ENCODE peak calls at places on chromosomes 12 and 14, in eight cellular contexts. B is iPS-NIHi11; M is central memory CD4-positive, alpha-beta T cell; Q is H54; X is A673; A is NCI-H446 treated with DMSO at 0.1 percent for 48 hours; Y is HFFc6; F is GM12891. K is an unnamed sample.

GRCh38 chr12:2652011-2652400 is 142.8 kb upstream of the FKBP4 start:
- DNase-seq in B (no peak), M (no peak), Q (no peak), X (no peak), A (no peak), Y (no peak), F (no peak), K (no peak)

GRCh38 chr12:58596381-58596780 is 323.9 kb downstream of the LRIG3 start:
- DNase-seq in B (no peak), M (no peak), Q (no peak), X (no peak), A (no peak), Y (no peak), F (no peak), K (no peak)

GRCh38 chr12:124956571-124956970 is 32.4 kb downstream of the DHX37 start:
- DNase-seq in B (no peak), M (no peak), Q (no peak), X (no peak), A (no peak), Y (no peak), F (no peak), K (no peak)

GRCh38 chr14:64878775-64879634 is 702 bp downstream of the SPTB start:
- DNase-seq in B (peak), M (no peak), Q (no peak), X (no peak), A (no peak), Y (no peak), F (no peak), K (no peak)

GRCh38 chr12:53174881-53175491 is 5.5 kb upstream of the ZNF740 start:
- DNase-seq in B (peak), M (no peak), Q (no peak), X (peak), A (no peak), Y (peak), F (no peak), K (no peak)

GRCh38 chr14:51533877-51534553 is 117.7 kb upstream of the FRMD6 start:
- DNase-seq in B (no peak), M (no peak), Q (no peak), X (no peak), A (no peak), Y (no peak), F (no peak), K (no peak)

GRCh38 chr12:102642199-102642598 is 161.8 kb upstream of the IGF1 start:
- DNase-seq in B (no peak), M (no peak), Q (no peak), X (no peak), A (no peak), Y (peak), F (no peak), K (no peak)

GRCh38 chr12:116882742-116883141 is 1.5 kb upstream of the HRK start:
- DNase-seq in B (no peak), M (no peak), Q (no peak), X (peak), A (peak), Y (peak), F (no peak), K (no peak)

GRCh38 chr12:51392556-51393237 is 1.5 kb upstream of the GALNT6 start:
- DNase-seq in B (peak), M (no peak), Q (no peak), X (no peak), A (no peak), Y (peak), F (no peak), K (no peak)

GRCh38 chr12:118060301-118061010 is 523 bp downstream of the WSB2 start:
- DNase-seq in B (no peak), M (peak), Q (peak), X (peak), A (no peak), Y (no peak), F (no peak), K (peak)

GRCh38 chr12:3214508-3215365 is 137.6 kb downstream of the TSPAN9 start:
- DNase-seq in B (peak), M (no peak), Q (no peak), X (no peak), A (no peak), Y (no peak), F (no peak), K (no peak)

GRCh38 chr12:130948136-130948535 is 5.6 kb upstream of the ADGRD1 start:
- DNase-seq in B (peak), M (no peak), Q (no peak), X (peak), A (no peak), Y (no peak), F (no peak), K (no peak)

GRCh38 chr12:76871751-76872150 is 7.1 kb downstream of the CSRP2 start:
- DNase-seq in B (no peak), M (no peak), Q (no peak), X (no peak), A (peak), Y (no peak), F (no peak), K (no peak)

GRCh38 chr12:49599961-49600360 is 5.5 kb downstream of the FAM186B start:
- DNase-seq in B (no peak), M (no peak), Q (no peak), X (no peak), A (no peak), Y (no peak), F (no peak), K (no peak)

GRCh38 chr12:125518074-125518473 is 452.8 kb downstream of the AACS start:
- DNase-seq in B (peak), M (no peak), Q (no peak), X (peak), A (no peak), Y (no peak), F (no peak), K (no peak)

GRCh38 chr12:7101047-7101693 is 7.8 kb downstream of the C1RL start:
- DNase-seq in B (no peak), M (no peak), Q (no peak), X (no peak), A (no peak), Y (no peak), F (no peak), K (no peak)

GRCh38 chr12:108302034-108302433 is 37.1 kb downstream of the CMKLR1 start:
- DNase-seq in B (no peak), M (peak), Q (no peak), X (no peak), A (no peak), Y (no peak), F (no peak), K (no peak)

GRCh38 chr14:50520947-50521815 is 11.2 kb downstream of the MAP4K5 start:
- DNase-seq in B (no peak), M (no peak), Q (no peak), X (peak), A (no peak), Y (peak), F (no peak), K (no peak)

GRCh38 chr12:130147875-130148596 is 14.2 kb upstream of the FZD10 start:
- DNase-seq in B (no peak), M (no peak), Q (no peak), X (no peak), A (no peak), Y (no peak), F (no peak), K (no peak)

GRCh38 chr12:64273527-64274403 is 51.7 kb upstream of the KICS2 start:
- DNase-seq in B (peak), M (peak), Q (peak), X (peak), A (no peak), Y (peak), F (no peak), K (peak)

GRCh38 chr12:27610380-27610779 is 85.9 kb upstream of the REP15 start:
- DNase-seq in B (peak), M (no peak), Q (no peak), X (peak), A (peak), Y (peak), F (no peak), K (no peak)

GRCh38 chr14:47392351-47392750 is 283.1 kb downstream of the MDGA2 start:
- DNase-seq in B (no peak), M (no peak), Q (no peak), X (no peak), A (no peak), Y (no peak), F (no peak), K (no peak)

GRCh38 chr14:94088516-94088915 is 7.4 kb downstream of the IFI27L1 start:
- DNase-seq in B (no peak), M (no peak), Q (no peak), X (no peak), A (no peak), Y (peak), F (no peak), K (no peak)

GRCh38 chr12:47218191-47218654 is 138.5 kb upstream of the AMIGO2 start:
- DNase-seq in B (no peak), M (peak), Q (no peak), X (no peak), A (no peak), Y (no peak), F (no peak), K (no peak)

GRCh38 chr14:73295198-73295796 is 58.0 kb downstream of the PAPLN start:
- DNase-seq in B (peak), M (peak), Q (no peak), X (peak), A (peak), Y (peak), F (no peak), K (peak)

GRCh38 chr12:45685680-45686079 is 43.8 kb upstream of the ARID2 start:
- DNase-seq in B (no peak), M (no peak), Q (no peak), X (no peak), A (no peak), Y (no peak), F (no peak), K (no peak)

GRCh38 chr12:106037524-106038298 is 101.0 kb downstream of the NUAK1 start:
- DNase-seq in B (no peak), M (no peak), Q (no peak), X (no peak), A (no peak), Y (no peak), F (no peak), K (no peak)

GRCh38 chr12:11581179-11581755 is 68.2 kb upstream of the ETV6 start:
- DNase-seq in B (peak), M (peak), Q (peak), X (peak), A (peak), Y (peak), F (no peak), K (peak)

GRCh38 chr12:124449623-124450375 is 117.6 kb downstream of the NCOR2 start:
- DNase-seq in B (no peak), M (no peak), Q (no peak), X (no peak), A (no peak), Y (no peak), F (no peak), K (no peak)

GRCh38 chr12:3725267-3726115 is 27.4 kb downstream of the CRACR2A start:
- DNase-seq in B (no peak), M (no peak), Q (no peak), X (no peak), A (no peak), Y (no peak), F (no peak), K (no peak)

GRCh38 chr14:64088647-64088964 is 205.6 kb downstream of the ESR2 start:
- DNase-seq in B (no peak), M (no peak), Q (no peak), X (no peak), A (no peak), Y (no peak), F (no peak), K (no peak)

GRCh38 chr14:100147181-100147631 is 12.2 kb downstream of the DEGS2 start:
- DNase-seq in B (no peak), M (peak), Q (no peak), X (no peak), A (no peak), Y (no peak), F (peak), K (peak)

GRCh38 chr12:69739287-69740191 is 879 bp downstream of the RAB3IP start:
- DNase-seq in B (peak), M (peak), Q (peak), X (peak), A (peak), Y (no peak), F (peak), K (peak)

GRCh38 chr12:55820679-55821078 is 2.8 kb downstream of the ORMDL2 start:
- DNase-seq in B (no peak), M (no peak), Q (no peak), X (peak), A (no peak), Y (no peak), F (no peak), K (no peak)

GRCh38 chr12:73159952-73160351 is 887.8 kb downstream of the TRHDE start:
- DNase-seq in B (no peak), M (no peak), Q (no peak), X (no peak), A (no peak), Y (no peak), F (no peak), K (no peak)

GRCh38 chr14:87805315-87805723 is 187.7 kb downstream of the GALC start:
- DNase-seq in B (peak), M (peak), Q (peak), X (peak), A (no peak), Y (peak), F (peak), K (no peak)

GRCh38 chr14:24888532-24888931 is 161.4 kb downstream of the STXBP6 start:
- DNase-seq in B (no peak), M (no peak), Q (no peak), X (no peak), A (no peak), Y (no peak), F (no peak), K (no peak)

GRCh38 chr12:16473610-16474326 is 126.3 kb downstream of the MGST1 start:
- DNase-seq in B (no peak), M (no peak), Q (no peak), X (peak), A (no peak), Y (peak), F (no peak), K (no peak)